ENCODE peak calls at places on chromosomes 4 and X, in nine cellular contexts. N is neural crest cell, K is fibroblast of pulmonary artery, H is hepatocyte, O is IMR-90, D is gastrocnemius medialis, S is HFF-Myc, C is cardiac muscle cell, Y is fibroblast of mammary gland. U is an unnamed sample.

GRCh38 chrX:151713859-151714258 is 2.0 kb upstream of the FATE1 start:
- DNase-seq in O (no peak), N (peak; percentile 20), D (no peak), S (no peak), C (peak; percentile 18), Y (no peak), H (peak; percentile 29), K (peak; percentile 12), U (no peak)

GRCh38 chr4:56786955-56787354 is 34.5 kb downstream of the SPINK2 start:
- DNase-seq in S (peak; percentile 72), Y (peak; percentile 95), D (no peak), O (peak; percentile 96), H (peak; percentile 69), C (peak; percentile 86), K (peak; percentile 82), N (no peak), U (peak; percentile 42)

GRCh38 chr4:107870916-107871786 is 46.4 kb downstream of the SGMS2 start:
- DNase-seq in O (no peak), D (no peak), H (no peak), Y (peak; percentile 54), K (peak; percentile 37), N (no peak), S (no peak), C (peak; percentile 51), U (no peak)

GRCh38 chr4:74158561-74159396 is 861 bp downstream of the MTHFD2L start:
- DNase-seq in C (peak; percentile 58), O (peak; percentile 46), S (no peak), Y (peak; percentile 68), D (no peak), N (no peak), H (no peak), K (peak; percentile 61), U (no peak)

GRCh38 chrX:134764202-134764785 is 106.0 kb upstream of the PLAC1 start:
- DNase-seq in C (peak; percentile 25), H (no peak), Y (peak; percentile 46), K (peak; percentile 43), S (no peak), N (no peak), D (no peak), O (no peak), U (no peak)

GRCh38 chr4:61212788-61213187 is 12.7 kb downstream of the ADGRL3 start:
- DNase-seq in K (no peak), H (no peak), D (no peak), Y (no peak), C (no peak), O (no peak), S (no peak), N (no peak), U (no peak)

GRCh38 chr4:15797320-15797719 is 19.2 kb downstream of the CD38 start:
- DNase-seq in H (no peak), K (no peak), Y (no peak), N (no peak), D (no peak), O (no peak), C (no peak), S (no peak), U (no peak)

GRCh38 chr4:56750231-56750630 is 69.1 kb upstream of the HOPX start:
- DNase-seq in Y (no peak), N (no peak), C (no peak), D (no peak), K (no peak), S (no peak), H (no peak), O (no peak), U (no peak)

GRCh38 chrX:48992341-48992740 is 9.7 kb downstream of the GRIPAP1 start:
- DNase-seq in H (no peak), N (no peak), K (no peak), S (no peak), Y (no peak), O (no peak), C (no peak), D (no peak), U (no peak)

GRCh38 chr4:4862665-4863482 is 3.4 kb downstream of the MSX1 start:
- DNase-seq in Y (no peak), D (no peak), S (no peak), K (no peak), H (no peak), N (no peak), O (no peak), C (no peak), U (no peak)

GRCh38 chr4:98599617-98600016 is 58.8 kb downstream of the TSPAN5 start:
- DNase-seq in S (no peak), Y (no peak), D (no peak), C (no peak), K (no peak), O (no peak), H (no peak), N (no peak), U (no peak)

GRCh38 chr4:85929926-85930325 is 429.9 kb downstream of the MAPK10 start:
- DNase-seq in S (no peak), K (no peak), N (no peak), Y (no peak), O (no peak), H (peak; percentile 40), D (no peak), C (no peak), U (no peak)
- TF ChIP-seq CTCF in S (no peak), K (no peak), N (no peak), Y (no peak), O (no peak), H (no peak), D (no peak), C (no peak), U (no peak)

GRCh38 chr4:102344955-102345794 is at the start of gene SLC39A8:
- DNase-seq in C (peak; percentile 91), H (peak; percentile 93), S (peak; percentile 39), N (peak; percentile 76), O (peak; percentile 44), K (peak; percentile 88), D (peak; percentile 47), Y (peak; percentile 72), U (peak; percentile 83)

GRCh38 chr4:102344520-102344954 is 745 bp downstream of the SLC39A8 start:
- DNase-seq in D (peak; percentile 5), C (peak; percentile 61), K (peak; percentile 55), O (no peak), H (peak; percentile 76), S (no peak), N (peak; percentile 49), Y (peak; percentile 38), U (peak; percentile 61)

GRCh38 chr4:102343964-102344519 is 1.2 kb downstream of the SLC39A8 start:
- DNase-seq in N (no peak), C (no peak), O (peak; percentile 8), S (no peak), K (no peak), D (no peak), H (peak; percentile 76), Y (peak; percentile 4), U (no peak)

GRCh38 chr4:102348701-102349100 is 3.4 kb upstream of the SLC39A8 start:
- DNase-seq in O (no peak), S (no peak), K (no peak), Y (peak; percentile 2), H (no peak), N (no peak), D (no peak), C (no peak), U (no peak)

DNA sequence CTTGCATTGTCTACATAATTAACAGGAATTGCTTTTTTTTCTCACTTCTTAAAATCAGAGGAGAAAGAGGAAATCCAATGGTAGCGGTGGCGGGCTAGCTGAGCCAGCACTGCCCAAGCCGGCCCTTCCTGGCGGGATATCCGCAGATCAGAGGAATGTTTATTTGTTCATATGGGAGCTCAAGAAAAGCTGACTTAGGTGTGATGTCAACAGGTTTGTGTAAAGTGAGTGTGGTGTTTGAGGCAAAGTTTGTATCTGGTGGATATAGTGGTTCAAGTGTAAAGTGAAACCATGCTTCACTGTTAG is 466 bp upstream of the SLC39A8 start:
- DNase-seq in D (no peak), Y (no peak), N (no peak), H (no peak), C (no peak), S (no peak), K (peak; percentile 7), O (no peak), U (no peak)
- TF ChIP-seq CTCF in D (no peak), Y (no peak), N (no peak), H (no peak), C (no peak), S (no peak), K (no peak), O (no peak), U (no peak)

GRCh38 chrX:8319359-8319758 is 145.3 kb upstream of the VCX3B start:
- DNase-seq in K (no peak), C (no peak), H (no peak), O (no peak), D (no peak), Y (no peak), N (no peak), S (no peak), U (no peak)

DNA sequence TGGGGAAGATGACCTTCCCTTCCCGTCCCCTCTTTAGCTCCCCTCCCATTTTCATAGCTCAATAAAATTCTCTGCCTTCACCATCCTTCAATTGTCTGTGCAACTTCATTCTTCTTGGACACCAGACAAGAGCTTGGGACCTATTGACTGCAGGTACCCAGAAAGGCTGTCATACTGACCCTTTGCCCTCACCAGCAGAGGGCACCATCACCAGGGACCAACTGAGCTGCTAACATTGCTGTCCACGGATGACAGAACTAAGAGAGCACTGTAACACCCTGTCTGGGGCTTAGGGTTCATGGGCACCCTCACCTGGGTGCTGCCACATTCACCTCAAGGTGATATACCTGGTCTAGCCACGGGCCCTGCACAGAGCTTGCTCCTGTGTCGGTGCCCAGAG is 141.3 kb upstream of the VCX3B start:
- DNase-seq in C (no peak), H (no peak), D (no peak), N (no peak), K (no peak), Y (no peak), S (no peak), O (no peak), U (no peak)
- TF ChIP-seq CTCF in C (peak; percentile 10), H (no peak), D (no peak), N (no peak), K (no peak), Y (no peak), S (no peak), O (no peak), U (no peak)

GRCh38 chr4:172897046-172897445 is 271.6 kb upstream of the GALNT7 start:
- DNase-seq in K (no peak), C (no peak), N (no peak), O (no peak), H (no peak), D (no peak), Y (no peak), S (no peak), U (no peak)

GRCh38 chr4:172887959-172888358 is 280.7 kb upstream of the GALNT7 start:
- DNase-seq in C (no peak), O (no peak), N (no peak), S (no peak), H (no peak), D (no peak), Y (no peak), K (no peak), U (no peak)

GRCh38 chr4:172895699-172896098 is 272.9 kb upstream of the GALNT7 start:
- DNase-seq in H (no peak), D (no peak), N (no peak), K (no peak), C (no peak), O (no peak), S (no peak), Y (no peak), U (no peak)

DNA sequence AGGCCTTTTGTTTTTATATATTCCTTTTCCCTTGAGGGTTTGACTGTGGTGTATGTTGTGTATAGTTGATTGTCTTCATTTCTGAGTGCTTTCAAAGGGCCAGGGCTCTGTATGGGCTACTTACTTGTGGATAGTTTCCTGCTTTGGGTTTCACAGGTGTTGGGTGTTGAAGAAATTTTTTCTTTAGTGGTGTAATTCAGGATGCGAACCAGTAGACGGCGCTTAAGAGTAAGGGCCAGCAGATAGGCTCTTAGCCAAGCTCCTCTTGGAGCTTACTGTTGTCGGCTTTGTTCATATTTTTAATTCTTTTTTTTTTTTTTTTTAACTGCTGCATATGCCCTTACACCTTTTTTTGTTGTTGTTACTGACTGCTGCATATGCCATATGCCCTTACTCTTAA is 276.3 kb upstream of the GALNT7 start:
- DNase-seq in O (peak; percentile 3), D (no peak), S (peak; percentile 3), N (no peak), Y (peak; percentile 40), H (no peak), C (no peak), K (peak; percentile 28), U (no peak)
- TF ChIP-seq CTCF in O (peak; percentile 37), D (no peak), S (peak; percentile 74), N (peak; percentile 57), Y (peak; percentile 90), H (peak; percentile 29), C (peak; percentile 24), K (peak; percentile 69), U (no peak)

U was measured in mesothelial cell of epicardium.